ENCODE peak calls at places on chromosome 13, in ten cellular contexts. W is fibroblast of gingiva; L is stimulated activated CD8-positive, alpha-beta memory T cell treated with anti-CD3 and anti-CD28 coated beads, Interleukin-4, amount 100 ng/mL, for 1 hour; C is LoVo; T is H54; Y is myocyte; R is AG10803; D is Karpas-422; G is C1 segment of cervical spinal cord; E is NCI-H2081. A is an unnamed sample.

GRCh38 chr13:57787058-57787791 is 155.7 kb downstream of the PCDH17 start:
- DNase-seq in T (no peak), G (no peak), D (no peak), E (no peak), C (no peak), Y (no peak), R (no peak), W (no peak), L (no peak), A (no peak)

GRCh38 chr13:25329706-25330105 is 28.3 kb downstream of the NUP58 start:
- DNase-seq in L (no peak), R (peak), W (peak), D (no peak), E (no peak), C (no peak), T (no peak), Y (peak), G (no peak), A (no peak)

GRCh38 chr13:72390909-72391308 is 336.5 kb downstream of the MZT1 start:
- DNase-seq in E (no peak), G (no peak), D (no peak), W (no peak), L (no peak), R (peak), T (no peak), Y (no peak), C (peak), A (no peak)

GRCh38 chr13:50732712-50733111 is 110.8 kb downstream of the DLEU7 start:
- DNase-seq in G (no peak), W (peak), Y (no peak), R (peak), D (no peak), C (no peak), E (no peak), L (no peak), T (no peak), A (no peak)

GRCh38 chr13:98821372-98822237 is 69.1 kb upstream of the SLC15A1 start:
- DNase-seq in T (no peak), G (no peak), L (no peak), W (peak), E (no peak), D (no peak), Y (no peak), R (peak), C (peak), A (no peak)

GRCh38 chr13:81639984-81640582 is 1299.2 kb upstream of the SPRY2 start:
- DNase-seq in Y (no peak), G (no peak), R (no peak), W (no peak), C (peak), T (peak), D (peak), E (no peak), L (no peak), A (peak)

GRCh38 chr13:48667136-48667535 is 13.4 kb downstream of the CYSLTR2 start:
- DNase-seq in T (no peak), C (no peak), R (no peak), L (no peak), Y (no peak), D (no peak), G (no peak), W (no peak), E (no peak), A (no peak)

GRCh38 chr13:75760182-75760981 is 124.3 kb downstream of the LMO7 start:
- DNase-seq in L (no peak), D (peak), C (peak), T (no peak), W (no peak), Y (peak), G (no peak), E (peak), R (no peak), A (no peak)

GRCh38 chr13:98787986-98788385 is 35.5 kb upstream of the SLC15A1 start:
- DNase-seq in G (no peak), C (no peak), L (no peak), R (no peak), T (no peak), Y (no peak), D (no peak), E (no peak), W (no peak), A (no peak)